ENCODE peak calls at places on chromosomes 16 and 17, in ten cellular contexts. One of them, this sample, is unnamed.

GRCh38 chr16:8346291-8346690 is 244.0 kb downstream of the TMEM114 start:
- DNase-seq in CD4-positive, alpha-beta T cell: no peak
- DNase-seq in transverse colon: no peak
- DNase-seq in sigmoid colon: no peak
- DNase-seq in Peyer's patch: no peak
- DNase-seq in heart left ventricle: no peak
- DNase-seq in endodermal cell: peak; percentile 73
- DNase-seq in mesenchymal stem cell: no peak
- DNase-seq in cardiac muscle cell: peak; percentile 82
- DNase-seq in lower lobe of right lung: no peak
- DNase-seq in this sample: no peak

GRCh38 chr17:1709403-1709891 is 730 bp downstream of the TLCD2 start:
- DNase-seq in CD4-positive, alpha-beta T cell: no peak
- DNase-seq in transverse colon: no peak
- DNase-seq in sigmoid colon: no peak
- DNase-seq in Peyer's patch: peak; percentile 57
- DNase-seq in heart left ventricle: no peak
- DNase-seq in endodermal cell: peak; percentile 72
- DNase-seq in mesenchymal stem cell: peak; percentile 68
- DNase-seq in cardiac muscle cell: no peak
- DNase-seq in lower lobe of right lung: no peak
- DNase-seq in this sample: no peak

GRCh38 chr17:7083592-7083991 is 3.5 kb upstream of the CLEC10A start:
- DNase-seq in CD4-positive, alpha-beta T cell: no peak
- DNase-seq in transverse colon: no peak
- DNase-seq in sigmoid colon: no peak
- DNase-seq in Peyer's patch: no peak
- DNase-seq in heart left ventricle: no peak
- DNase-seq in endodermal cell: peak; percentile 24
- DNase-seq in mesenchymal stem cell: no peak
- DNase-seq in cardiac muscle cell: no peak
- DNase-seq in lower lobe of right lung: peak; percentile 15
- DNase-seq in this sample: no peak

GRCh38 chr17:18362509-18363020 is 785 bp downstream of the SHMT1 start:
- DNase-seq in CD4-positive, alpha-beta T cell: no peak
- DNase-seq in transverse colon: peak; percentile 68
- DNase-seq in sigmoid colon: peak; percentile 89
- DNase-seq in Peyer's patch: peak; percentile 83
- DNase-seq in heart left ventricle: peak; percentile 55
- DNase-seq in endodermal cell: peak; percentile 76
- DNase-seq in mesenchymal stem cell: peak; percentile 30
- DNase-seq in cardiac muscle cell: peak; percentile 45
- DNase-seq in lower lobe of right lung: peak; percentile 82
- DNase-seq in this sample: peak; percentile 72

GRCh38 chr16:4138735-4139134 is 22.5 kb upstream of the ADCY9 start:
- DNase-seq in CD4-positive, alpha-beta T cell: no peak
- DNase-seq in transverse colon: no peak
- DNase-seq in sigmoid colon: no peak
- DNase-seq in Peyer's patch: no peak
- DNase-seq in heart left ventricle: no peak
- DNase-seq in endodermal cell: no peak
- DNase-seq in mesenchymal stem cell: no peak
- DNase-seq in cardiac muscle cell: no peak
- DNase-seq in lower lobe of right lung: no peak
- DNase-seq in this sample: no peak

GRCh38 chr16:69166946-69167930 is 19.7 kb upstream of the SNTB2 start:
- DNase-seq in CD4-positive, alpha-beta T cell: no peak
- DNase-seq in transverse colon: no peak
- DNase-seq in sigmoid colon: peak; percentile 13
- DNase-seq in Peyer's patch: no peak
- DNase-seq in heart left ventricle: no peak
- DNase-seq in endodermal cell: no peak
- DNase-seq in mesenchymal stem cell: no peak
- DNase-seq in cardiac muscle cell: no peak
- DNase-seq in lower lobe of right lung: no peak
- DNase-seq in this sample: no peak

GRCh38 chr17:13704333-13704732 is 102.6 kb upstream of the HS3ST3A1 start:
- DNase-seq in CD4-positive, alpha-beta T cell: no peak
- DNase-seq in transverse colon: no peak
- DNase-seq in sigmoid colon: no peak
- DNase-seq in Peyer's patch: no peak
- DNase-seq in heart left ventricle: no peak
- DNase-seq in endodermal cell: no peak
- DNase-seq in mesenchymal stem cell: peak; percentile 35
- DNase-seq in cardiac muscle cell: no peak
- DNase-seq in lower lobe of right lung: no peak
- DNase-seq in this sample: no peak

GRCh38 chr16:67665598-67665997 is 952 bp downstream of the ENKD1 start:
- DNase-seq in CD4-positive, alpha-beta T cell: no peak
- DNase-seq in transverse colon: no peak
- DNase-seq in sigmoid colon: no peak
- DNase-seq in Peyer's patch: no peak
- DNase-seq in heart left ventricle: no peak
- DNase-seq in endodermal cell: no peak
- DNase-seq in mesenchymal stem cell: no peak
- DNase-seq in cardiac muscle cell: no peak
- DNase-seq in lower lobe of right lung: no peak
- DNase-seq in this sample: no peak

GRCh38 chr17:46862949-46863348 is 11.6 kb downstream of the WNT9B start:
- DNase-seq in CD4-positive, alpha-beta T cell: no peak
- DNase-seq in transverse colon: no peak
- DNase-seq in sigmoid colon: no peak
- DNase-seq in Peyer's patch: no peak
- DNase-seq in heart left ventricle: no peak
- DNase-seq in endodermal cell: peak; percentile 93
- DNase-seq in mesenchymal stem cell: no peak
- DNase-seq in cardiac muscle cell: no peak
- DNase-seq in lower lobe of right lung: no peak
- DNase-seq in this sample: no peak

GRCh38 chr16:27924411-27925118 is 138.9 kb downstream of the GSG1L start:
- DNase-seq in CD4-positive, alpha-beta T cell: no peak
- DNase-seq in transverse colon: no peak
- DNase-seq in sigmoid colon: no peak
- DNase-seq in Peyer's patch: no peak
- DNase-seq in heart left ventricle: no peak
- DNase-seq in endodermal cell: peak; percentile 61
- DNase-seq in mesenchymal stem cell: no peak
- DNase-seq in cardiac muscle cell: no peak
- DNase-seq in lower lobe of right lung: no peak
- DNase-seq in this sample: no peak

GRCh38 chr17:31696184-31696602 is 162.9 kb downstream of the COPRS start:
- DNase-seq in CD4-positive, alpha-beta T cell: no peak
- DNase-seq in transverse colon: peak; percentile 52
- DNase-seq in sigmoid colon: peak; percentile 96
- DNase-seq in Peyer's patch: no peak
- DNase-seq in heart left ventricle: peak; percentile 83
- DNase-seq in endodermal cell: peak; percentile 88
- DNase-seq in mesenchymal stem cell: peak; percentile 87
- DNase-seq in cardiac muscle cell: peak; percentile 92
- DNase-seq in lower lobe of right lung: peak; percentile 53
- DNase-seq in this sample: peak; percentile 77

GRCh38 chr17:4934173-4934979 is 2.3 kb downstream of the GP1BA start:
- DNase-seq in CD4-positive, alpha-beta T cell: no peak
- DNase-seq in transverse colon: peak; percentile 65
- DNase-seq in sigmoid colon: no peak
- DNase-seq in Peyer's patch: no peak
- DNase-seq in heart left ventricle: no peak
- DNase-seq in endodermal cell: peak; percentile 86
- DNase-seq in mesenchymal stem cell: peak; percentile 65
- DNase-seq in cardiac muscle cell: no peak
- DNase-seq in lower lobe of right lung: no peak
- DNase-seq in this sample: no peak

GRCh38 chr16:50302472-50303005 is 36.2 kb downstream of the ADCY7 start:
- DNase-seq in CD4-positive, alpha-beta T cell: no peak
- DNase-seq in transverse colon: no peak
- DNase-seq in sigmoid colon: peak; percentile 27
- DNase-seq in Peyer's patch: no peak
- DNase-seq in heart left ventricle: no peak
- DNase-seq in endodermal cell: no peak
- DNase-seq in mesenchymal stem cell: no peak
- DNase-seq in cardiac muscle cell: no peak
- DNase-seq in lower lobe of right lung: no peak
- DNase-seq in this sample: peak; percentile 6

GRCh38 chr17:70137451-70138230 is 31.7 kb upstream of the KCNJ2 start:
- DNase-seq in CD4-positive, alpha-beta T cell: no peak
- DNase-seq in transverse colon: peak; percentile 32
- DNase-seq in sigmoid colon: peak; percentile 86
- DNase-seq in Peyer's patch: no peak
- DNase-seq in heart left ventricle: peak; percentile 53
- DNase-seq in endodermal cell: peak; percentile 60
- DNase-seq in mesenchymal stem cell: peak; percentile 97
- DNase-seq in cardiac muscle cell: peak; percentile 11
- DNase-seq in lower lobe of right lung: no peak
- DNase-seq in this sample: peak; percentile 89

GRCh38 chr17:70808596-70808995 is 639.3 kb downstream of the KCNJ2 start:
- DNase-seq in CD4-positive, alpha-beta T cell: no peak
- DNase-seq in transverse colon: no peak
- DNase-seq in sigmoid colon: no peak
- DNase-seq in Peyer's patch: no peak
- DNase-seq in heart left ventricle: no peak
- DNase-seq in endodermal cell: peak; percentile 50
- DNase-seq in mesenchymal stem cell: no peak
- DNase-seq in cardiac muscle cell: no peak
- DNase-seq in lower lobe of right lung: no peak
- DNase-seq in this sample: no peak

GRCh38 chr16:77794586-77794985 is 6.2 kb downstream of the VAT1L start:
- DNase-seq in CD4-positive, alpha-beta T cell: no peak
- DNase-seq in transverse colon: no peak
- DNase-seq in sigmoid colon: no peak
- DNase-seq in Peyer's patch: no peak
- DNase-seq in heart left ventricle: no peak
- DNase-seq in endodermal cell: no peak
- DNase-seq in mesenchymal stem cell: peak; percentile 86
- DNase-seq in cardiac muscle cell: no peak
- DNase-seq in lower lobe of right lung: no peak
- DNase-seq in this sample: no peak

GRCh38 chr16:65366316-65366715 is 244.5 kb upstream of the CDH11 start:
- DNase-seq in CD4-positive, alpha-beta T cell: no peak
- DNase-seq in transverse colon: no peak
- DNase-seq in sigmoid colon: no peak
- DNase-seq in Peyer's patch: no peak
- DNase-seq in heart left ventricle: no peak
- DNase-seq in endodermal cell: no peak
- DNase-seq in mesenchymal stem cell: no peak
- DNase-seq in cardiac muscle cell: no peak
- DNase-seq in lower lobe of right lung: no peak
- DNase-seq in this sample: no peak
- H3K27ac ChIP-seq in CD4-positive, alpha-beta T cell: no peak overlapping the region
- H3K27ac ChIP-seq in transverse colon: no peak overlapping the region
- H3K27ac ChIP-seq in sigmoid colon: no peak overlapping the region
- H3K27ac ChIP-seq in Peyer's patch: no peak overlapping the region
- H3K27ac ChIP-seq in heart left ventricle: no peak overlapping the region
- H3K27ac ChIP-seq in endodermal cell: peak overlapping the region; percentile 22
- H3K27ac ChIP-seq in mesenchymal stem cell: no peak overlapping the region
- H3K27ac ChIP-seq in cardiac muscle cell: no peak overlapping the region
- H3K27ac ChIP-seq in lower lobe of right lung: no peak overlapping the region
- H3K27ac ChIP-seq in this sample: no peak overlapping the region

DNA sequence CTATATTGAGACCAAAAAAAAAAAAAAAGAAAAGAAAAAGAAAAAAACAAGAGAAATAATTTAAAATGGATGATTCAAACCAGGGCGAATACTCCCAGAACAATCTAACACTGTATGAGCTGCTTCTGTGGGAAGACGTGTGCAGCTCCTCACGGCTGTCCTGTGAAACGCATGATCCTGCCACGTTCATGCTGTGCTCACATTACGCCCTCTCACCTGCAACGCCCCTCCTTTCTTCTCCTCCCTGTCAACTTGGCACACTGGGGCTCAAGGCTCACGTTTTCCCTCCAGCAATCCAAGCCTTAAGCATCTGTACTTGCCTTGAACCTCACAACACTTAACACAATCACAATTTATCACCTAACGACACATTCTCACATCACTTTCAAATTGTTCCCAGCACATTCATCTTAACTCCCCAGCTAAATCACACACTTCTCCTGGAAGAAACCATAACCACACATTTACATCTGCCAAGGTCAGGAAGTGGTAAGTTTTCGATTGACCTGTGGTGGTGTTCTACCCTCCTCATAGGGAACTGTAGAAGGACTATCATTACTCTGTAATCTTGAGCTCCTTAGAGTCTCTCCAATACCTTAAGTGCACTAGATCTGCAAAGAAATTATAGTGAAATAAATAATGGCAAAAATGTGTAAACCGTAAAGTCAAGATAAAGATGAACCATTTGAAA is 29.1 kb downstream of the MBTPS1 start:
- DNase-seq in CD4-positive, alpha-beta T cell: no peak
- DNase-seq in transverse colon: no peak
- DNase-seq in sigmoid colon: no peak
- DNase-seq in Peyer's patch: no peak
- DNase-seq in heart left ventricle: no peak
- DNase-seq in endodermal cell: no peak
- DNase-seq in mesenchymal stem cell: no peak
- DNase-seq in cardiac muscle cell: no peak
- DNase-seq in lower lobe of right lung: no peak
- DNase-seq in this sample: no peak
- H3K27ac ChIP-seq in CD4-positive, alpha-beta T cell: no peak overlapping the region
- H3K27ac ChIP-seq in transverse colon: no peak overlapping the region
- H3K27ac ChIP-seq in sigmoid colon: no peak overlapping the region
- H3K27ac ChIP-seq in Peyer's patch: no peak overlapping the region
- H3K27ac ChIP-seq in heart left ventricle: no peak overlapping the region
- H3K27ac ChIP-seq in endodermal cell: no peak overlapping the region
- H3K27ac ChIP-seq in mesenchymal stem cell: no peak overlapping the region
- H3K27ac ChIP-seq in cardiac muscle cell: no peak overlapping the region
- H3K27ac ChIP-seq in lower lobe of right lung: no peak overlapping the region
- H3K27ac ChIP-seq in this sample: no peak overlapping the region

GRCh38 chr17:61081959-61082358 is 317.7 kb upstream of the TBX2 start:
- DNase-seq in CD4-positive, alpha-beta T cell: no peak
- DNase-seq in transverse colon: no peak
- DNase-seq in sigmoid colon: no peak
- DNase-seq in Peyer's patch: no peak
- DNase-seq in heart left ventricle: no peak
- DNase-seq in endodermal cell: no peak
- DNase-seq in mesenchymal stem cell: no peak
- DNase-seq in cardiac muscle cell: no peak
- DNase-seq in lower lobe of right lung: no peak
- DNase-seq in this sample: no peak
- H3K27ac ChIP-seq in CD4-positive, alpha-beta T cell: no peak overlapping the region
- H3K27ac ChIP-seq in transverse colon: no peak overlapping the region
- H3K27ac ChIP-seq in sigmoid colon: no peak overlapping the region
- H3K27ac ChIP-seq in Peyer's patch: no peak overlapping the region
- H3K27ac ChIP-seq in heart left ventricle: no peak overlapping the region
- H3K27ac ChIP-seq in endodermal cell: no peak overlapping the region
- H3K27ac ChIP-seq in mesenchymal stem cell: no peak overlapping the region
- H3K27ac ChIP-seq in cardiac muscle cell: no peak overlapping the region
- H3K27ac ChIP-seq in lower lobe of right lung: no peak overlapping the region
- H3K27ac ChIP-seq in this sample: no peak overlapping the region

DNA sequence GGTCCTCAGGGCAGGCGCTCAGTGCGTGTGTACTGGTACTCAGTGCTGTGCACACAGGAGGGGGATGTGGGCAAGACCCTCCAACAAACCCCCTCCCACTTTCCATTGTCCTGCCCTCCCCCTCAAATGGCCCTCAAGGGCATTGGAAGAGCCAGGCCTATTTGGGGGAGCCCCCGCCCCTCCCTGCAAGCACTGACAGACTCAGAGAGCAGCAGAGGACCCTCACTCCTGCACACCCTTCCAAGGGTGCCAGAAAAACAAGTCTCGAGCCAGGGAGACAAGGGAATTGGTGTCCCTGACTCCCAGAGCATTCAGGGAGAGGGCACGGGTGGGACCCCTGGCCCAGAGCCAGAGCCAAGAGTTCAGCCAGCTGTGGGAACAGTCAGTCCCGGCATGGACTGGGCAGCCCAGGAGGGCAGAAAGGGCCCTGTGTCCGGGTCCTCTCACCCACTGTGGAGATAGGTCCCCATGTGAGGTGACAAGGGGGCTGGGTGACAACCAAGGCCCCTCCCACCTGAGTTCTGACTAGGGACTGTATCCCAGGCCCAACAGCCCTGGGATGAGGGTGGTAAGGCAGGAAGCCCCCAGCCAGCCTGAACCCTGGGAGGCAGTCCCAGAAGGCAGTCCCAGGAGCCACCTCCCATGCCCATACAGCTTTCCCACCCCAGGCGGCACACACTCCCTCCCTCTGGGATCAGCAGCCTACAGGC is 12.1 kb upstream of the KRTAP17-1 start:
- DNase-seq in CD4-positive, alpha-beta T cell: no peak
- DNase-seq in transverse colon: no peak
- DNase-seq in sigmoid colon: no peak
- DNase-seq in Peyer's patch: no peak
- DNase-seq in heart left ventricle: no peak
- DNase-seq in endodermal cell: peak; percentile 18
- DNase-seq in mesenchymal stem cell: no peak
- DNase-seq in cardiac muscle cell: no peak
- DNase-seq in lower lobe of right lung: no peak
- DNase-seq in this sample: no peak
- H3K27ac ChIP-seq in CD4-positive, alpha-beta T cell: no peak overlapping the region
- H3K27ac ChIP-seq in transverse colon: no peak overlapping the region
- H3K27ac ChIP-seq in sigmoid colon: no peak overlapping the region
- H3K27ac ChIP-seq in Peyer's patch: no peak overlapping the region
- H3K27ac ChIP-seq in heart left ventricle: no peak overlapping the region
- H3K27ac ChIP-seq in endodermal cell: no peak overlapping the region
- H3K27ac ChIP-seq in mesenchymal stem cell: no peak overlapping the region
- H3K27ac ChIP-seq in cardiac muscle cell: no peak overlapping the region
- H3K27ac ChIP-seq in lower lobe of right lung: no peak overlapping the region
- H3K27ac ChIP-seq in this sample: no peak overlapping the region